ENCODE peak calls at places on chromosome 21, in ten cellular contexts. H, Y, O, L, X, C, Z, F, U and E are unnamed samples.

GRCh38 chr21:42532466-42533181 is 19.0 kb downstream of the SLC37A1 start:
- DNase-seq in H (no peak), Y (no peak), O (no peak), L (no peak), X (peak; percentile 61), C (peak; percentile 41), Z (no peak), F (peak; percentile 59), U (peak; percentile 82), E (no peak)

GRCh38 chr21:29749957-29750356 is 189.8 kb downstream of the GRIK1 start:
- DNase-seq in H (no peak), Y (no peak), O (no peak), L (no peak), X (no peak), C (no peak), Z (no peak), F (no peak), U (no peak), E (no peak)

GRCh38 chr21:43290529-43291346 is 121.9 kb downstream of the CRYAA start:
- DNase-seq in H (peak; percentile 71), Y (no peak), O (no peak), L (peak; percentile 55), X (no peak), C (peak; percentile 6), Z (no peak), F (no peak), U (peak; percentile 60), E (no peak)

GRCh38 chr21:40845621-40846020 is 1.3 kb downstream of the DSCAM start:
- DNase-seq in H (no peak), Y (no peak), O (no peak), L (no peak), X (no peak), C (no peak), Z (no peak), F (no peak), U (no peak), E (peak; percentile 94)

GRCh38 chr21:18716578-18717138 is 313.1 kb upstream of the TMPRSS15 start:
- DNase-seq in H (no peak), Y (no peak), O (no peak), L (no peak), X (no peak), C (no peak), Z (peak; percentile 18), F (no peak), U (no peak), E (no peak)

GRCh38 chr21:36489103-36489785 is 9.3 kb upstream of the CLDN14 start:
- DNase-seq in H (no peak), Y (no peak), O (no peak), L (no peak), X (no peak), C (no peak), Z (no peak), F (no peak), U (no peak), E (no peak)

GRCh38 chr21:42317341-42317741 is 2.1 kb upstream of the TFF3 start:
- DNase-seq in H (no peak), Y (no peak), O (no peak), L (no peak), X (no peak), C (no peak), Z (no peak), F (no peak), U (no peak), E (no peak)

GRCh38 chr21:41207401-41208388 is 39.7 kb downstream of the BACE2 start:
- DNase-seq in H (peak; percentile 10), Y (peak; percentile 89), O (no peak), L (no peak), X (peak; percentile 77), C (peak; percentile 78), Z (peak; percentile 69), F (peak; percentile 62), U (no peak), E (peak; percentile 77)

GRCh38 chr21:19122371-19122770 is 718.8 kb upstream of the TMPRSS15 start:
- DNase-seq in H (no peak), Y (no peak), O (no peak), L (no peak), X (no peak), C (no peak), Z (no peak), F (no peak), U (no peak), E (no peak)

GRCh38 chr21:34019402-34019801 is 54.0 kb upstream of the MRPS6 start:
- DNase-seq in H (peak; percentile 27), Y (no peak), O (no peak), L (no peak), X (no peak), C (no peak), Z (no peak), F (no peak), U (no peak), E (no peak)
- H3K4me3 ChIP-seq in H (peak overlapping the region; percentile 21), Y (no peak overlapping the region), O (no peak overlapping the region), L (no peak overlapping the region), X (no peak overlapping the region), C (no peak overlapping the region), Z (no peak overlapping the region), F (no peak overlapping the region), U (no peak overlapping the region), E (no peak overlapping the region)

GRCh38 chr21:38798481-38798882 is 7.2 kb upstream of the ETS2 start:
- DNase-seq in H (peak; percentile 24), Y (no peak), O (peak; percentile 87), L (no peak), X (no peak), C (no peak), Z (peak; percentile 73), F (no peak), U (no peak), E (peak; percentile 95)
- H3K4me3 ChIP-seq in H (no peak overlapping the region), Y (no peak overlapping the region), O (peak overlapping the region; percentile 23), L (no peak overlapping the region), X (no peak overlapping the region), C (no peak overlapping the region), Z (no peak overlapping the region), F (no peak overlapping the region), U (no peak overlapping the region), E (no peak overlapping the region)

GRCh38 chr21:15004721-15005370 is 60.0 kb downstream of the NRIP1 start:
- DNase-seq in H (no peak), Y (no peak), O (no peak), L (no peak), X (no peak), C (no peak), Z (no peak), F (no peak), U (no peak), E (peak; percentile 22)

GRCh38 chr21:15001113-15001512 is 63.7 kb downstream of the NRIP1 start:
- DNase-seq in H (no peak), Y (no peak), O (no peak), L (no peak), X (no peak), C (no peak), Z (no peak), F (no peak), U (no peak), E (no peak)

GRCh38 chr21:15003463-15004135 is 61.2 kb downstream of the NRIP1 start:
- DNase-seq in H (no peak), Y (no peak), O (no peak), L (peak; percentile 61), X (no peak), C (no peak), Z (no peak), F (no peak), U (no peak), E (no peak)

GRCh38 chr21:15000076-15000475 is 64.7 kb downstream of the NRIP1 start:
- DNase-seq in H (no peak), Y (peak; percentile 52), O (no peak), L (no peak), X (no peak), C (no peak), Z (peak; percentile 90), F (no peak), U (no peak), E (no peak)

GRCh38 chr21:15001773-15002647 is 62.8 kb downstream of the NRIP1 start:
- DNase-seq in H (peak; percentile 24), Y (no peak), O (no peak), L (no peak), X (no peak), C (no peak), Z (no peak), F (no peak), U (no peak), E (no peak)
- H3K4me3 ChIP-seq in H (no peak overlapping the region), Y (no peak overlapping the region), O (no peak overlapping the region), L (no peak overlapping the region), X (no peak overlapping the region), C (no peak overlapping the region), Z (no peak overlapping the region), F (no peak overlapping the region), U (no peak overlapping the region), E (no peak overlapping the region)

DNA sequence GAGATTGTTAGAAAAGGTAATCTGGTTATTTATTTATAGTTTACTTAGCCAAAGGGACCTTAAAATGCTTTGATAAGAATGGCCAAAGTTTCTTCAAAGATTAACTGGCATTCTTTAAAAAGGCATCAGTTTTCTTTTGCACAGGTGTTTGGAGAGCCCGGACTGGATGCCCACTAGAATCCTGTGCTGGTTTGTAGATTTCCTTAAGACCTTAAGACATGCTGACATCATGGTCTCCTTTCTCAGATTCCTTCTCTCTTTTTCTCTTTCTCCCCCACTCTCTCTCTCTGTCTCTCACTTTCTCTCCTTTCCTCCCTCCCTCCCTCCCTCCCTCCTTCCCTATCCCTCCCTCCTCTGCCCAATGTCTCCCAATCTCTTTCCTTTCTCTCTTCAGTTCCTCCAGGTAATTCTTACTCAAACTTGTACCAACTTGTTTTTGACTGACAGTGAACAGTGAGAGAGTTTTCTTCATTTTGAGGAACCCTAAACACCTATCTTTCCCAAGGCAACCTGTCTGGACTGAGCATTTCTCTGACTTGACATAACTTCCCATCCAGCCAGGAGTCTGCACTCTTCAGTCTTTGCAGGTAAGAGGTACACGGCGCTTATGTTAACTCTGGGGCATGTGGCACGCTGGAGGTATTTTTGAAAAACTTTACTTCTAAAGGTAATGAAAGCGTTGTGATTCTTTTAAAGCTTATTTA is at the start of gene KCNJ15:
- DNase-seq in H (no peak), Y (no peak), O (no peak), L (no peak), X (no peak), C (no peak), Z (no peak), F (no peak), U (no peak), E (peak; percentile 90)
- H3K4me3 ChIP-seq in H (no peak within 1 kb of the TSS), Y (no peak within 1 kb of the TSS), O (no peak within 1 kb of the TSS), L (no peak within 1 kb of the TSS), X (peak within 1 kb of the TSS; percentile 7), C (no peak within 1 kb of the TSS), Z (no peak within 1 kb of the TSS), F (no peak within 1 kb of the TSS), U (peak within 1 kb of the TSS; percentile 47), E (peak within 1 kb of the TSS; percentile 59)

GRCh38 chr21:15219866-15220265 is 155.1 kb upstream of the NRIP1 start:
- DNase-seq in H (no peak), Y (no peak), O (no peak), L (no peak), X (no peak), C (no peak), Z (no peak), F (no peak), U (no peak), E (no peak)
- H3K4me3 ChIP-seq in H (no peak overlapping the region), Y (no peak overlapping the region), O (no peak overlapping the region), L (no peak overlapping the region), X (no peak overlapping the region), C (no peak overlapping the region), Z (no peak overlapping the region), F (no peak overlapping the region), U (no peak overlapping the region), E (no peak overlapping the region)

GRCh38 chr21:34018910-34019309 is 54.5 kb upstream of the MRPS6 start:
- DNase-seq in H (peak; percentile 79), Y (no peak), O (no peak), L (no peak), X (no peak), C (no peak), Z (no peak), F (no peak), U (no peak), E (no peak)
- H3K4me3 ChIP-seq in H (peak overlapping the region; percentile 47), Y (no peak overlapping the region), O (no peak overlapping the region), L (no peak overlapping the region), X (no peak overlapping the region), C (no peak overlapping the region), Z (no peak overlapping the region), F (no peak overlapping the region), U (no peak overlapping the region), E (no peak overlapping the region)

GRCh38 chr21:33684923-33685560 is 42.7 kb downstream of the ITSN1 start:
- DNase-seq in H (peak; percentile 40), Y (no peak), O (no peak), L (no peak), X (no peak), C (no peak), Z (peak; percentile 54), F (no peak), U (no peak), E (peak; percentile 61)
- H3K4me3 ChIP-seq in H (no peak overlapping the region), Y (no peak overlapping the region), O (no peak overlapping the region), L (no peak overlapping the region), X (no peak overlapping the region), C (no peak overlapping the region), Z (no peak overlapping the region), F (no peak overlapping the region), U (no peak overlapping the region), E (no peak overlapping the region)